ENCODE peak calls at places on chromosomes 3 and 15, in five cellular contexts. O, I, P, N and A are unnamed samples.

GRCh38 chr3:56303508-56303907 is 164.8 kb downstream of the ERC2 start:
- DNase-seq in N (peak), I (peak), P (no peak), O (peak), A (peak)

GRCh38 chr3:141646760-141647561 is 91.1 kb upstream of the RNF7 start:
- DNase-seq in P (peak), N (peak), O (peak), I (no peak), A (no peak)

GRCh38 chr15:55999635-56000034 is 6.2 kb upstream of the NEDD4 start:
- DNase-seq in O (no peak), I (no peak), P (no peak), N (no peak), A (no peak)

GRCh38 chr15:57878573-57878972 is 172.1 kb downstream of the POLR2M start:
- DNase-seq in N (no peak), O (no peak), I (no peak), P (no peak), A (no peak)

GRCh38 chr3:12175844-12176453 is 17.2 kb upstream of the TIMP4 start:
- DNase-seq in I (peak), N (peak), O (peak), P (peak), A (no peak)

GRCh38 chr3:117565777-117566176 is 856.2 kb downstream of the TUSC7 start:
- DNase-seq in I (no peak), O (no peak), N (no peak), P (no peak), A (no peak)

GRCh38 chr3:123658118-123658859 is 73.4 kb upstream of the HACD2 start:
- DNase-seq in I (no peak), O (no peak), N (no peak), P (peak), A (no peak)

GRCh38 chr3:39668420-39668819 is 141.0 kb upstream of the MYRIP start:
- DNase-seq in I (peak), P (no peak), O (peak), N (peak), A (no peak)

GRCh38 chr15:63350178-63350621 is 31.4 kb downstream of the CA12 start:
- DNase-seq in I (no peak), O (no peak), P (no peak), N (no peak), A (no peak)

GRCh38 chr3:194621947-194622346 is 11.3 kb downstream of the TMEM44 start:
- DNase-seq in N (no peak), I (no peak), O (no peak), P (no peak), A (no peak)

GRCh38 chr15:62244762-62245161 is 79.7 kb upstream of the C2CD4B start:
- DNase-seq in N (peak), I (no peak), P (no peak), O (peak), A (no peak)

GRCh38 chr3:101635954-101636798 is 40.8 kb downstream of the ZBTB11 start:
- DNase-seq in P (peak), O (peak), I (peak), N (peak), A (peak)

GRCh38 chr15:55239440-55240124 is 42.8 kb upstream of the RSL24D1 start:
- DNase-seq in O (peak), P (no peak), I (no peak), N (no peak), A (no peak)

GRCh38 chr3:172257638-172258400 is 190.4 kb downstream of the GHSR start:
- DNase-seq in I (no peak), P (no peak), N (no peak), O (no peak), A (no peak)

GRCh38 chr3:127790580-127791183 is 31.6 kb downstream of the MGLL start:
- DNase-seq in O (no peak), I (no peak), N (no peak), P (no peak), A (no peak)

GRCh38 chr15:31245756-31246155 is 80.9 kb upstream of the KLF13 start:
- DNase-seq in N (no peak), P (no peak), O (no peak), I (no peak), A (no peak)
- TF ChIP-seq CTCF in N (no peak), P (no peak), O (no peak), I (no peak), A (no peak)

GRCh38 chr3:174397848-174398247 is 461.3 kb upstream of the NAALADL2 start:
- DNase-seq in N (no peak), O (no peak), P (no peak), I (no peak), A (no peak)
- TF ChIP-seq CTCF in N (peak), O (no peak), P (peak), I (no peak), A (peak)

GRCh38 chr3:89049119-89049518 is 58.3 kb upstream of the EPHA3 start:
- DNase-seq in I (no peak), N (peak), O (no peak), P (no peak), A (no peak)
- TF ChIP-seq CTCF in I (no peak), N (peak), O (no peak), P (no peak), A (peak)

GRCh38 chr3:125194849-125195601 is 17.5 kb downstream of the SLC12A8 start:
- DNase-seq in O (no peak), P (no peak), N (peak), I (no peak), A (peak)
- TF ChIP-seq CTCF in O (no peak), P (no peak), N (no peak), I (no peak), A (no peak)

DNA sequence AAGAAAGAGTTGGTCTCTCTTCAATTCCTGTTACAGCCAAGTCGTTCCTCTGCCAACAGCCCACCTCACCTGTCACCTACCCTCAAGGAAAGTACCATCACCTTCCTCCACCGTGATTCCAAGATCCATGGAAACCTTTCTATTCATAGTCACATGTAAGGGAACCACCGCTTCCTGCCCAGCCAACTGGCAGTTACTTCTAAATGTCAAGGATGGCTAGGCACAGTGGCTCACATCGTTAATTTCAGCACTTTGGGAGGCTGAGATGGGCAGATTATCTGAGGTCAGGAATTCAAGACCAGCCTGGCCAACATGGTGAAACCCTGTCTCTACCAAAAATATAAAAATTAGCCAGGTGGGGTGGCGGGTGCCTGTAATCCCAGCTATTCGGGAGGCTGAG is 82.8 kb downstream of the FOXP1 start:
- DNase-seq in N (no peak), P (no peak), I (no peak), O (no peak), A (no peak)
- TF ChIP-seq CTCF in N (no peak), P (no peak), I (no peak), O (no peak), A (no peak)

DNA sequence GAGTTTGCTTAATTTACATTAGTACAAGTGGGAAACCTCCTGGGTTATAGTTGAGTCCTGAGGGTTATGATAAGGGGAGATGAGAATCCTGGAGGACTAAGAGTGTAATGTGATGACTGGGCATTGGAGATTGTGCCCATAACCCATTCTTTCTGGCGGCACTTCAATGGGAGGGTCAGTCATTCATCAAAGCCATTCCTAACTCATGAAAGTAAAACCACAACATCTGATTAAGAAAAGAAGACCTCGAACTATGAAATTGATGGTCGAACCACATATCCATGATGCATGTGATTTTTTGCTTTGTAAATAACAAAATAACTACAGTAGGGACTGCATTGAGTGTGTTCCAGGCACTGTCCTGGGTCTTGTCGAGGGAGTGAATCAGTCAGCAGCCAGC is 215.1 kb downstream of the SHQ1 start:
- DNase-seq in N (no peak), O (no peak), P (no peak), I (no peak), A (no peak)
- TF ChIP-seq CTCF in N (no peak), O (no peak), P (no peak), I (no peak), A (no peak)

GRCh38 chr3:31546152-31546551 is 13.4 kb downstream of the STT3B start:
- DNase-seq in I (no peak), P (no peak), O (no peak), N (no peak), A (no peak)

GRCh38 chr3:31552103-31552502 is 19.4 kb downstream of the STT3B start:
- DNase-seq in O (no peak), P (no peak), N (no peak), I (no peak), A (no peak)

GRCh38 chr3:31553258-31553657 is 20.5 kb downstream of the STT3B start:
- DNase-seq in O (no peak), N (no peak), I (no peak), P (no peak), A (no peak)

GRCh38 chr3:31546725-31547124 is 14.0 kb downstream of the STT3B start:
- DNase-seq in O (no peak), P (no peak), N (no peak), I (no peak), A (no peak)

DNA sequence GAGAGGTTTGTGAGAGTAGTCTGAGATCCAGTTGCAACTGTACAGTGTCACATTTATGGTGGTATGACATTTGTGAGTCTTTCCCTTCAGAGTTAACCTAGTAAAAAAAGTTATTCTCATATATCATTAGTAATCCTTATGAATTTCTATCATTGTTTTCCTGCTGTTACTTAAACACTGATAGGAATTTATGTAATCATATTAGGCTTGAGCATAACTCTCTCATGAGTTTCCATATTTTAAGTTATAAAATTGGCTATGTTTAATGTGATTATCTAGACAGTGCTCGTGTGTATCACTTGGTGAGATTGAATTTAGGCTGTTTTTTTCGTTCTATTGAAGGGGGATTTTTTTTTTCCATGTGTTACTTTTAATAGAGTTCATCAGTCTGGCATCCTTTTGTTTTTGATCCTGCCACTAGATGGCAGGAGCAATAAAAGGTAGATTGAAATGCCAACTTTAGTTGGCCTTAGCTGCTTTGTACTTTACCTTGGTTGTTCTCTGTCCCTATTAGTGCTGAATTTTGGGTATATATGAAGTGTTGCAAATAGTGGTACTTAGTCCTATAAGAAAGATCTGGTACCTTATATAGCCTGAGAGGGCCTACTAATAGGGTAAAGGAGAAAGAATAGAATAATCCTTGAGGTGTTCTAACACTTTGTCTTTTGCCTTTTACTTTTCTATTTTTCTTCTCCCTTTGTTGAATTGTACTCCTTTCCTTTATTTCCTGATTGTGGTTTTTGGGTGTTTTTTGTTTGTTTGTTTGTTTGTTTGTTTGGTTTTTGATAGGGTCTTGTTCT is 17.9 kb downstream of the STT3B start:
- DNase-seq in I (no peak), O (peak), N (no peak), P (no peak), A (no peak)
- TF ChIP-seq CTCF in I (no peak), O (peak), N (peak), P (peak), A (peak)

GRCh38 chr3:68009865-68010264 is 355.5 kb upstream of the SUCLG2 start:
- DNase-seq in P (no peak), I (no peak), O (no peak), N (no peak), A (no peak)

DNA sequence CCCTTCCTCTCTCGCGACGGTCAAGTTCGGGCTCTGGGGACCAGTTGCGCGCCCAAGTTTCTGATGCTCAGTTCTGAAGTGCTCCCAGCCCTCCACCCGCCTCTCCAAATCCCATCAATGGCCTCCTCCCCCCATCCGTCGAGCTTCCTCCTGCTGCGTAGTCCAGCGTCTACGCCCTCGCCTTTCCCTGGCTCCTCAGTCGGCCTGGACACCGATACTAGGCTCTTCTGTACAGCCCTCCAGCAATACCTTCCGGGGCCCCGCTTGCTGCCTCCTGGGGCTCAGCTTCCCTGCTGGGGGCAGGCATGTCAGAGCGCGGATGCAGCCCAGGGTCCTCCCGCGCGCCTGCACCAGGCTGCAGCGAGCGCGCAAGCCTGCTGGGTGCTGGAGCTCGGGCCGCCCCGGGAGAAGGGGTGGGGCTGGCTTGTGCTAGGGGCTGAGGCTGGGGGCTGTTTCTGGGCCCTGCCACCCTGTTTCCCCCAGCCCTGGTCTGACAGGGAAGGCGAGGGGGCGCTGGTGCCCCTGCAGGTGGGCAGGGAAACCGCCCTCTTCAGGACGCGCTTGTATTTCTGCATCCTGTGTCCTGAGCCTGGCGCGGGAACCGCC is 353.3 kb upstream of the SUCLG2 start:
- DNase-seq in N (peak), I (no peak), P (no peak), O (no peak), A (no peak)
- TF ChIP-seq CTCF in N (peak), I (no peak), P (no peak), O (no peak), A (peak)

GRCh38 chr15:73560501-73561117 is 72.6 kb downstream of the NPTN start:
- DNase-seq in P (no peak), O (peak), I (peak), N (no peak), A (no peak)

GRCh38 chr15:73567022-73567421 is 66.2 kb downstream of the NPTN start:
- DNase-seq in P (no peak), I (no peak), O (no peak), N (no peak), A (no peak)

GRCh38 chr15:73568881-73569280 is 64.3 kb downstream of the NPTN start:
- DNase-seq in I (no peak), N (no peak), O (no peak), P (no peak), A (no peak)

GRCh38 chr15:73558529-73558928 is 74.7 kb downstream of the NPTN start:
- DNase-seq in O (no peak), I (no peak), N (no peak), P (no peak), A (no peak)

GRCh38 chr15:73564255-73564654 is 68.9 kb downstream of the NPTN start:
- DNase-seq in P (no peak), O (peak), I (no peak), N (no peak), A (no peak)
- TF ChIP-seq CTCF in P (no peak), O (no peak), I (no peak), N (no peak), A (peak)

DNA sequence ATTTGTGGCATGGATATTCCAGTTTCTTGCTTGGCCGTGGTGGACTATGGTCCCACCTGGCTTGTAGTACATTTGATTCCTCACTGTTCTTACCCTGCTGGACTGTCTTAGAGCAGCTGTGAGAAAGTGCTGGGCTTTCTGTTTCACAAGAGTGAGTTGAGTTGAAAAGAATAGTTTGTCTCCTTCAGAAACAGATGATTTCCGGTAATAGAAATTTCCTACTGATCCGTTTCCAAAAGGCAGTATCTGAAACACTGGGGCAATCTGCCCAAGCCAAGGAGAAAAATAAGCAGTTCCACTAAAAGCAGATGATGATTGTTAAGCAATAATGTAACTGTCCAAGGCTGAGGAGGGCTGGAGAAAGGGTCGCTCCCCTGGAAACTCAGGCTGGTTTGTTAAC is 96.0 kb downstream of the SUCLG2 start:
- DNase-seq in N (no peak), I (no peak), P (no peak), O (no peak), A (no peak)
- TF ChIP-seq CTCF in N (no peak), I (no peak), P (no peak), O (no peak), A (no peak)